ENCODE peak calls at places on chromosomes 1 and 21, in four cellular contexts. H is IMR-90, M is glomerular endothelial cell, K is pons. Z is an unnamed sample.
A peak's percentile ranks its signal among the peaks of the same experiment; 100 is the strongest.

GRCh38 chr1:151277249-151277648 is 4.8 kb upstream of the ZNF687 start:
- DNase-seq in H (no peak), M (no peak), K (peak; percentile 56), Z (no peak)

GRCh38 chr21:44664691-44665090 is 2.0 kb downstream of the KRTAP12-2 start:
- DNase-seq in M (no peak), K (no peak), H (no peak), Z (no peak)

GRCh38 chr1:18200136-18200717 is 92.6 kb downstream of the IGSF21 start:
- DNase-seq in H (no peak), K (no peak), M (no peak), Z (no peak)

GRCh38 chr1:239586128-239586527 is 199.8 kb downstream of the CHRM3 start:
- DNase-seq in M (no peak), H (no peak), K (no peak), Z (no peak)

GRCh38 chr1:16178596-16179497 is 23.0 kb upstream of the EPHA2 start:
- DNase-seq in K (no peak), H (no peak), M (no peak), Z (no peak)

GRCh38 chr1:157862114-157863070 is 20.8 kb upstream of the CD5L start:
- DNase-seq in K (no peak), H (no peak), M (no peak), Z (no peak)

GRCh38 chr1:205447457-205448415 is 8.1 kb downstream of the BLACAT1 start:
- DNase-seq in H (no peak), K (no peak), M (no peak), Z (no peak)

GRCh38 chr1:153393926-153394325 is 3.1 kb upstream of the S100A8 start:
- DNase-seq in H (no peak), K (no peak), M (no peak), Z (no peak)

GRCh38 chr1:215188302-215188950 is 105.9 kb downstream of the KCNK2 start:
- DNase-seq in H (peak; percentile 30), K (no peak), M (no peak), Z (no peak)

GRCh38 chr1:179921472-179921871 is 33.1 kb upstream of the CEP350 start:
- DNase-seq in K (no peak), H (no peak), M (no peak), Z (no peak)

GRCh38 chr1:178693368-178693767 is 31.7 kb upstream of the RALGPS2 start:
- DNase-seq in M (no peak), K (no peak), H (peak; percentile 22), Z (no peak)

GRCh38 chr1:65377496-65378268 is 42.8 kb upstream of the LEPR start:
- DNase-seq in M (no peak), H (no peak), K (no peak), Z (no peak)

Z was measured in smooth muscle cell of the brain vasculature.